ENCODE peak calls at places on chromosome 13, in five cellular contexts. R is T-cell, L is NCI-H2029, P is iris pigment epithelial cell, W is lower lobe of right lung. C is an unnamed sample.
A peak's percentile ranks its signal among the peaks of the same experiment; 100 is the strongest.

GRCh38 chr13:113855012-113855921 is 8.6 kb downstream of the GAS6 start:
- DNase-seq in R (no peak), L (no peak), P (no peak), W (peak; percentile 35), C (peak; percentile 70)

GRCh38 chr13:77300176-77301141 is 26.4 kb downstream of the MYCBP2 start:
- DNase-seq in R (no peak), L (no peak), P (peak; percentile 91), W (no peak), C (no peak)

GRCh38 chr13:70098669-70099068 is 9.0 kb upstream of the ATXN8OS start:
- DNase-seq in R (no peak), L (no peak), P (peak; percentile 12), W (no peak), C (no peak)

GRCh38 chr13:33279414-33279813 is 6.1 kb downstream of the STARD13 start:
- DNase-seq in R (no peak), L (no peak), P (no peak), W (no peak), C (peak; percentile 75)

GRCh38 chr13:93293716-93294115 is 67.1 kb downstream of the GPC6 start:
- DNase-seq in R (no peak), L (no peak), P (no peak), W (no peak), C (no peak)

GRCh38 chr13:72530471-72530870 is 197.0 kb downstream of the MZT1 start:
- DNase-seq in R (no peak), L (no peak), P (peak; percentile 89), W (no peak), C (no peak)

GRCh38 chr13:95536629-95537241 is 15.8 kb upstream of the CLDN10 start:
- DNase-seq in R (no peak), L (no peak), P (peak; percentile 37), W (no peak), C (no peak)

GRCh38 chr13:77833331-77833863 is 85.2 kb downstream of the EDNRB start:
- DNase-seq in R (no peak), L (no peak), P (peak; percentile 61), W (no peak), C (no peak)

GRCh38 chr13:42997381-42997780 is 5.3 kb upstream of the EPSTI1 start:
- DNase-seq in R (no peak), L (no peak), P (peak; percentile 76), W (no peak), C (no peak)

C was measured in left colon.